ENCODE peak calls at places on chromosomes 13 and 19, in eight cellular contexts. H is kidney, C is mesenchymal stem cell, K is HEK293T, A is HT-29, S is HFFc6, V is GOT3, G is T-helper 22 cell. L is an unnamed sample.
A peak's percentile ranks its signal among the peaks of the same experiment; 100 is the strongest.

GRCh38 chr13:51684076-51684475 is 99.8 kb downstream of the WDFY2 start:
- DNase-seq in H (no peak), C (no peak), K (no peak), A (no peak), S (peak; percentile 43), V (no peak), G (no peak), L (no peak)

GRCh38 chr19:11288349-11288748 is 7.6 kb upstream of the TSPAN16 start:
- DNase-seq in H (no peak), C (peak; percentile 44), K (no peak), A (peak; percentile 41), S (no peak), V (no peak), G (no peak), L (no peak)

GRCh38 chr13:82758056-82758455 is 1124.2 kb downstream of the SLITRK1 start:
- DNase-seq in H (no peak), C (no peak), K (peak; percentile 61), A (peak; percentile 68), S (no peak), V (no peak), G (no peak), L (no peak)

GRCh38 chr13:29621841-29622240 is 26.4 kb upstream of the SLC7A1 start:
- DNase-seq in H (no peak), C (no peak), K (no peak), A (no peak), S (peak; percentile 36), V (no peak), G (no peak), L (no peak)

GRCh38 chr19:2245273-2245672 is 3.9 kb upstream of the AMH start:
- DNase-seq in H (peak; percentile 69), C (no peak), K (no peak), A (no peak), S (no peak), V (no peak), G (no peak), L (no peak)

GRCh38 chr13:33487575-33488243 is 202.2 kb upstream of the STARD13 start:
- DNase-seq in H (no peak), C (peak; percentile 56), K (peak; percentile 13), A (peak; percentile 45), S (peak; percentile 51), V (no peak), G (no peak), L (no peak)

GRCh38 chr13:50365300-50365682 is 350.0 kb downstream of the KCNRG start:
- DNase-seq in H (no peak), C (no peak), K (no peak), A (no peak), S (no peak), V (no peak), G (no peak), L (no peak)

GRCh38 chr19:46717716-46718143 is 816 bp upstream of the PRKD2 start:
- DNase-seq in H (no peak), C (no peak), K (no peak), A (peak; percentile 38), S (no peak), V (no peak), G (no peak), L (no peak)

GRCh38 chr13:110298566-110299321 is 8.2 kb downstream of the COL4A1 start:
- DNase-seq in H (peak; percentile 87), C (peak; percentile 61), K (no peak), A (no peak), S (no peak), V (no peak), G (no peak), L (no peak)

GRCh38 chr13:27619093-27619705 is 1.1 kb downstream of the LNX2 start:
- DNase-seq in H (no peak), C (no peak), K (no peak), A (peak; percentile 67), S (no peak), V (no peak), G (no peak), L (no peak)

L was measured in BJ.